ENCODE peak calls at places on chromosomes 2 and 18, in four cellular contexts. One of them, this sample, is unnamed.

GRCh38 chr2:182115258-182115657 is 129.6 kb downstream of the PPP1R1C start:
- DNase-seq in neuronal stem cell: no peak
- DNase-seq in IMR-90: no peak
- DNase-seq in mesenchymal stem cell: no peak
- DNase-seq in this sample: no peak

GRCh38 chr18:61635901-61636528 is 256.8 kb downstream of the RNF152 start:
- DNase-seq in neuronal stem cell: peak
- DNase-seq in IMR-90: peak
- DNase-seq in mesenchymal stem cell: peak
- DNase-seq in this sample: peak

GRCh38 chr2:239660390-239661228 is 259.8 kb upstream of the HDAC4 start:
- DNase-seq in neuronal stem cell: no peak
- DNase-seq in IMR-90: no peak
- DNase-seq in mesenchymal stem cell: no peak
- DNase-seq in this sample: no peak

GRCh38 chr2:195562624-195563566 is 94.1 kb upstream of the SLC39A10 start:
- DNase-seq in neuronal stem cell: no peak
- DNase-seq in IMR-90: peak
- DNase-seq in mesenchymal stem cell: peak
- DNase-seq in this sample: no peak

GRCh38 chr18:11982981-11983380 is 1.7 kb downstream of the IMPA2 start:
- DNase-seq in neuronal stem cell: no peak
- DNase-seq in IMR-90: no peak
- DNase-seq in mesenchymal stem cell: no peak
- DNase-seq in this sample: no peak

GRCh38 chr2:179900655-179901054 is 39.2 kb upstream of the ZNF385B start:
- DNase-seq in neuronal stem cell: no peak
- DNase-seq in IMR-90: no peak
- DNase-seq in mesenchymal stem cell: peak
- DNase-seq in this sample: no peak

GRCh38 chr2:121722479-121722878 is 14.2 kb downstream of the NIFK start:
- DNase-seq in neuronal stem cell: no peak
- DNase-seq in IMR-90: peak
- DNase-seq in mesenchymal stem cell: peak
- DNase-seq in this sample: no peak

GRCh38 chr2:145380436-145381017 is 860.6 kb upstream of the ZEB2 start:
- DNase-seq in neuronal stem cell: no peak
- DNase-seq in IMR-90: peak
- DNase-seq in mesenchymal stem cell: peak
- DNase-seq in this sample: no peak

GRCh38 chr2:238875531-238876231 is 27.8 kb downstream of the TWIST2 start:
- DNase-seq in neuronal stem cell: no peak
- DNase-seq in IMR-90: no peak
- DNase-seq in mesenchymal stem cell: no peak
- DNase-seq in this sample: no peak

GRCh38 chr2:48328159-48328816 is 201.7 kb upstream of the STON1 start:
- DNase-seq in neuronal stem cell: no peak
- DNase-seq in IMR-90: no peak
- DNase-seq in mesenchymal stem cell: no peak
- DNase-seq in this sample: no peak

GRCh38 chr2:70785137-70785911 is 5.1 kb downstream of the FIGLA start:
- DNase-seq in neuronal stem cell: peak
- DNase-seq in IMR-90: no peak
- DNase-seq in mesenchymal stem cell: no peak
- DNase-seq in this sample: peak

GRCh38 chr18:56199580-56200320 is 438.6 kb downstream of the TXNL1 start:
- DNase-seq in neuronal stem cell: no peak
- DNase-seq in IMR-90: no peak
- DNase-seq in mesenchymal stem cell: no peak
- DNase-seq in this sample: no peak

GRCh38 chr18:54043484-54044256 is 180.8 kb downstream of the MBD2 start:
- DNase-seq in neuronal stem cell: no peak
- DNase-seq in IMR-90: no peak
- DNase-seq in mesenchymal stem cell: no peak
- DNase-seq in this sample: no peak

GRCh38 chr2:181675241-181675640 is 5.1 kb downstream of the NEUROD1 start:
- DNase-seq in neuronal stem cell: no peak
- DNase-seq in IMR-90: no peak
- DNase-seq in mesenchymal stem cell: no peak
- DNase-seq in this sample: no peak

GRCh38 chr2:112870851-112871830 is 34.6 kb upstream of the IL1B start:
- DNase-seq in neuronal stem cell: no peak
- DNase-seq in IMR-90: no peak
- DNase-seq in mesenchymal stem cell: peak
- DNase-seq in this sample: no peak
- H3K27ac ChIP-seq in neuronal stem cell: no peak
- H3K27ac ChIP-seq in IMR-90: no peak
- H3K27ac ChIP-seq in mesenchymal stem cell: no peak
- H3K27ac ChIP-seq in this sample: no peak

GRCh38 chr2:61277756-61278155 is 115.8 kb downstream of the C2orf74 start:
- DNase-seq in neuronal stem cell: no peak
- DNase-seq in IMR-90: no peak
- DNase-seq in mesenchymal stem cell: no peak
- DNase-seq in this sample: no peak
- H4K8ac ChIP-seq in neuronal stem cell: no peak
- H4K8ac ChIP-seq in IMR-90: peak
- H4K8ac ChIP-seq in mesenchymal stem cell: no peak
- H4K8ac ChIP-seq in this sample: no peak

GRCh38 chr18:2933995-2934394 is 78.9 kb downstream of the LPIN2 start:
- DNase-seq in neuronal stem cell: no peak
- DNase-seq in IMR-90: no peak
- DNase-seq in mesenchymal stem cell: no peak
- DNase-seq in this sample: no peak

GRCh38 chr18:2932247-2933181 is 80.4 kb downstream of the LPIN2 start:
- DNase-seq in neuronal stem cell: peak
- DNase-seq in IMR-90: peak
- DNase-seq in mesenchymal stem cell: peak
- DNase-seq in this sample: peak

GRCh38 chr18:2939317-2939716 is 73.6 kb downstream of the LPIN2 start:
- DNase-seq in neuronal stem cell: no peak
- DNase-seq in IMR-90: no peak
- DNase-seq in mesenchymal stem cell: no peak
- DNase-seq in this sample: no peak

GRCh38 chr18:2935438-2936192 is 77.3 kb downstream of the LPIN2 start:
- DNase-seq in neuronal stem cell: no peak
- DNase-seq in IMR-90: peak
- DNase-seq in mesenchymal stem cell: no peak
- DNase-seq in this sample: no peak
- H3K27ac ChIP-seq in neuronal stem cell: no peak
- H3K27ac ChIP-seq in IMR-90: peak
- H3K27ac ChIP-seq in mesenchymal stem cell: no peak
- H3K27ac ChIP-seq in this sample: no peak

GRCh38 chr2:236642125-236642524 is 72.5 kb downstream of the ACKR3 start:
- DNase-seq in neuronal stem cell: no peak
- DNase-seq in IMR-90: no peak
- DNase-seq in mesenchymal stem cell: no peak
- DNase-seq in this sample: no peak
- H4K8ac ChIP-seq in neuronal stem cell: no peak
- H4K8ac ChIP-seq in IMR-90: peak
- H4K8ac ChIP-seq in mesenchymal stem cell: no peak
- H4K8ac ChIP-seq in this sample: no peak

This sample was measured in mesendoderm.